ENCODE peak calls at places on chromosomes 5 and 9, in four cellular contexts. One of them, this sample, is unnamed.

GRCh38 chr5:105931782-105932489 is 1738.8 kb downstream of the EFNA5 start:
- DNase-seq in endothelial cell of umbilical vein: no peak
- DNase-seq in PC-9: no peak
- DNase-seq in hepatocyte: no peak
- DNase-seq in this sample: peak; percentile 77

GRCh38 chr5:178356459-178356872 is 123.9 kb upstream of the PHYKPL start:
- DNase-seq in endothelial cell of umbilical vein: no peak
- DNase-seq in PC-9: no peak
- DNase-seq in hepatocyte: no peak
- DNase-seq in this sample: no peak

GRCh38 chr9:131585375-131585774 is 40.1 kb downstream of the PRRT1B start:
- DNase-seq in endothelial cell of umbilical vein: no peak
- DNase-seq in PC-9: no peak
- DNase-seq in hepatocyte: no peak
- DNase-seq in this sample: no peak

GRCh38 chr9:76912631-76913275 is 6.8 kb upstream of the PRUNE2 start:
- DNase-seq in endothelial cell of umbilical vein: no peak
- DNase-seq in PC-9: no peak
- DNase-seq in hepatocyte: no peak
- DNase-seq in this sample: no peak

GRCh38 chr5:138936968-138937345 is 61.8 kb upstream of the LRRTM2 start:
- DNase-seq in endothelial cell of umbilical vein: no peak
- DNase-seq in PC-9: no peak
- DNase-seq in hepatocyte: no peak
- DNase-seq in this sample: no peak

GRCh38 chr5:79236970-79237734 is 1.2 kb downstream of the JMY start:
- DNase-seq in endothelial cell of umbilical vein: peak; percentile 41
- DNase-seq in PC-9: peak; percentile 35
- DNase-seq in hepatocyte: peak; percentile 61
- DNase-seq in this sample: peak; percentile 60

GRCh38 chr5:178507151-178507932 is 82.9 kb downstream of the COL23A1 start:
- DNase-seq in endothelial cell of umbilical vein: no peak
- DNase-seq in PC-9: no peak
- DNase-seq in hepatocyte: no peak
- DNase-seq in this sample: no peak

GRCh38 chr5:56310711-56311204 is 77.6 kb upstream of the ANKRD55 start:
- DNase-seq in endothelial cell of umbilical vein: no peak
- DNase-seq in PC-9: no peak
- DNase-seq in hepatocyte: no peak
- DNase-seq in this sample: peak; percentile 39

GRCh38 chr9:37908698-37909186 is 4.8 kb upstream of the SLC25A51 start:
- DNase-seq in endothelial cell of umbilical vein: no peak
- DNase-seq in PC-9: no peak
- DNase-seq in hepatocyte: peak; percentile 49
- DNase-seq in this sample: peak; percentile 30

GRCh38 chr5:96004754-96005153 is 43.1 kb upstream of the ELL2 start:
- DNase-seq in endothelial cell of umbilical vein: no peak
- DNase-seq in PC-9: no peak
- DNase-seq in hepatocyte: no peak
- DNase-seq in this sample: peak; percentile 20

GRCh38 chr9:124180557-124180956 is 77.2 kb upstream of the NEK6 start:
- DNase-seq in endothelial cell of umbilical vein: peak; percentile 22
- DNase-seq in PC-9: no peak
- DNase-seq in hepatocyte: peak; percentile 64
- DNase-seq in this sample: peak; percentile 73

GRCh38 chr5:82765765-82766164 is 311.4 kb downstream of the TMEM167A start:
- DNase-seq in endothelial cell of umbilical vein: no peak
- DNase-seq in PC-9: no peak
- DNase-seq in hepatocyte: no peak
- DNase-seq in this sample: no peak

GRCh38 chr5:145465487-145466263 is 369.5 kb downstream of the PRELID2 start:
- DNase-seq in endothelial cell of umbilical vein: no peak
- DNase-seq in PC-9: no peak
- DNase-seq in hepatocyte: peak; percentile 13
- DNase-seq in this sample: no peak

GRCh38 chr5:172095368-172095960 is 89.0 kb upstream of the FBXW11 start:
- DNase-seq in endothelial cell of umbilical vein: no peak
- DNase-seq in PC-9: no peak
- DNase-seq in hepatocyte: no peak
- DNase-seq in this sample: no peak

GRCh38 chr9:79120533-79121315 is 451.0 kb upstream of the TLE4 start:
- DNase-seq in endothelial cell of umbilical vein: no peak
- DNase-seq in PC-9: no peak
- DNase-seq in hepatocyte: peak; percentile 28
- DNase-seq in this sample: no peak

GRCh38 chr5:81302596-81302995 is 1.2 kb downstream of the ZCCHC9 start:
- DNase-seq in endothelial cell of umbilical vein: no peak
- DNase-seq in PC-9: no peak
- DNase-seq in hepatocyte: no peak
- DNase-seq in this sample: peak; percentile 40

GRCh38 chr9:87122947-87123685 is 175.8 kb upstream of the GAS1 start:
- DNase-seq in endothelial cell of umbilical vein: peak; percentile 21
- DNase-seq in PC-9: no peak
- DNase-seq in hepatocyte: peak; percentile 15
- DNase-seq in this sample: peak; percentile 76

GRCh38 chr9:115104908-115105307 is 13.0 kb downstream of the TNC start:
- DNase-seq in endothelial cell of umbilical vein: no peak
- DNase-seq in PC-9: no peak
- DNase-seq in hepatocyte: no peak
- DNase-seq in this sample: peak; percentile 92

GRCh38 chr9:31590091-31590490 is 794.4 kb upstream of the ACO1 start:
- DNase-seq in endothelial cell of umbilical vein: no peak
- DNase-seq in PC-9: no peak
- DNase-seq in hepatocyte: no peak
- DNase-seq in this sample: peak; percentile 2

GRCh38 chr9:116152941-116153764 is 438 bp upstream of the PAPPA start:
- DNase-seq in endothelial cell of umbilical vein: no peak
- DNase-seq in PC-9: peak; percentile 30
- DNase-seq in hepatocyte: no peak
- DNase-seq in this sample: peak; percentile 63

GRCh38 chr9:113542016-113542415 is 78.5 kb downstream of the RGS3 start:
- DNase-seq in endothelial cell of umbilical vein: no peak
- DNase-seq in PC-9: no peak
- DNase-seq in hepatocyte: no peak
- DNase-seq in this sample: no peak

GRCh38 chr5:54616031-54616430 is 98.5 kb downstream of the SNX18 start:
- DNase-seq in endothelial cell of umbilical vein: no peak
- DNase-seq in PC-9: no peak
- DNase-seq in hepatocyte: peak; percentile 38
- DNase-seq in this sample: peak; percentile 88

GRCh38 chr5:24535646-24536045 is 109.1 kb downstream of the CDH10 start:
- DNase-seq in endothelial cell of umbilical vein: no peak
- DNase-seq in PC-9: no peak
- DNase-seq in hepatocyte: no peak
- DNase-seq in this sample: no peak

GRCh38 chr5:179795049-179795862 is 1.5 kb downstream of the LTC4S start:
- DNase-seq in endothelial cell of umbilical vein: no peak
- DNase-seq in PC-9: peak; percentile 71
- DNase-seq in hepatocyte: peak; percentile 63
- DNase-seq in this sample: no peak

GRCh38 chr9:99253772-99254431 is 31.8 kb downstream of the SEC61B start:
- DNase-seq in endothelial cell of umbilical vein: no peak
- DNase-seq in PC-9: no peak
- DNase-seq in hepatocyte: no peak
- DNase-seq in this sample: peak; percentile 18

GRCh38 chr5:177300236-177300880 is 3.2 kb downstream of the RAB24 start:
- DNase-seq in endothelial cell of umbilical vein: peak; percentile 93
- DNase-seq in PC-9: no peak
- DNase-seq in hepatocyte: peak; percentile 77
- DNase-seq in this sample: peak; percentile 75

GRCh38 chr5:132086277-132086794 is 12.7 kb downstream of the CSF2 start:
- DNase-seq in endothelial cell of umbilical vein: peak; percentile 99
- DNase-seq in PC-9: peak; percentile 60
- DNase-seq in hepatocyte: peak; percentile 63
- DNase-seq in this sample: peak; percentile 90

GRCh38 chr5:81313278-81313677 is 11.9 kb downstream of the ZCCHC9 start:
- DNase-seq in endothelial cell of umbilical vein: no peak
- DNase-seq in PC-9: no peak
- DNase-seq in hepatocyte: no peak
- DNase-seq in this sample: no peak

GRCh38 chr9:95025213-95026170 is 292.0 kb downstream of the FANCC start:
- DNase-seq in endothelial cell of umbilical vein: peak; percentile 89
- DNase-seq in PC-9: peak; percentile 37
- DNase-seq in hepatocyte: peak; percentile 87
- DNase-seq in this sample: peak; percentile 94

GRCh38 chr5:143051244-143052058 is 281.3 kb downstream of the ARHGAP26 start:
- DNase-seq in endothelial cell of umbilical vein: no peak
- DNase-seq in PC-9: peak; percentile 3
- DNase-seq in hepatocyte: peak; percentile 65
- DNase-seq in this sample: peak; percentile 91

GRCh38 chr9:112858005-112858404 is 32.7 kb downstream of the SLC46A2 start:
- DNase-seq in endothelial cell of umbilical vein: no peak
- DNase-seq in PC-9: no peak
- DNase-seq in hepatocyte: no peak
- DNase-seq in this sample: no peak

DNA sequence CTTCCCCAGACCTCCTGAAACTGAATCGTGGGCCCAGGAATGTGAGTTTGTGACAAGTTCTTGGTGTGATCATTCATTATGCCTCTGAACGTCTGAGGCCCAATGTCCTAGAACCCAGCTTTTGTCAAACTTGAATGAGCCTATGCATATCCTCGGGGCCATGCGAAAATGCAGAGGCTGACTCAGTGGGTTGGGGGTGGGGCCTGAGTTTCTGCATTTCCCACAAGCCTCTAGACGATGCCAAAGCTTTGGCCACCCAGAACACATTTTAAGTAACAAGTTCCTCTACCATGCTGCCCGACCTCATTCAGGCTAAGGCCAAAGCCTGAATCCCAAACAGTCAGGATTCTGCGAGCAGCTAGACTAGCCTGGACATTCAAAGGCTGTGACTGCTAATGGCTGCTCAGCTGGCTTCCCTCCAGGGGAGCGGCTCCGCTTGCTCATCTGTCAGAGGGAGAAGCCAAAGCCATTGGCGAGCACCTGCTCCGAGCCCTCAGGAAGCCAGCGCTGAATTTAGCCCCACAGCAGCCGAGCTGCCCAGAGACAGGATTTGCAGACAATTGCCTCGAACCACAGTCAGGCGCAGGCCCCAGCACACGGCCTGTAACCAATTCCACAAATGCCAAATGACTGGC is 177.6 kb downstream of the ZDHHC21 start:
- DNase-seq in endothelial cell of umbilical vein: no peak
- DNase-seq in PC-9: no peak
- DNase-seq in hepatocyte: no peak
- DNase-seq in this sample: peak; percentile 48
- TF ChIP-seq EZH2 in endothelial cell of umbilical vein: no peak
- TF ChIP-seq EZH2 in PC-9: no peak
- TF ChIP-seq EZH2 in hepatocyte: no peak
- TF ChIP-seq EZH2 in this sample: no peak

GRCh38 chr9:122875523-122875922 is 29.6 kb downstream of the RC3H2 start:
- DNase-seq in endothelial cell of umbilical vein: no peak
- DNase-seq in PC-9: no peak
- DNase-seq in hepatocyte: no peak
- DNase-seq in this sample: no peak
- H2AFZ ChIP-seq in endothelial cell of umbilical vein: no peak overlapping the region
- H2AFZ ChIP-seq in PC-9: no peak overlapping the region
- H2AFZ ChIP-seq in hepatocyte: no peak overlapping the region
- H2AFZ ChIP-seq in this sample: no peak overlapping the region

GRCh38 chr5:159052282-159053011 is 47.3 kb downstream of the EBF1 start:
- DNase-seq in endothelial cell of umbilical vein: no peak
- DNase-seq in PC-9: no peak
- DNase-seq in hepatocyte: no peak
- DNase-seq in this sample: no peak

GRCh38 chr5:159053216-159053615 is 46.5 kb downstream of the EBF1 start:
- DNase-seq in endothelial cell of umbilical vein: no peak
- DNase-seq in PC-9: no peak
- DNase-seq in hepatocyte: no peak
- DNase-seq in this sample: no peak

GRCh38 chr5:159049844-159050318 is 49.8 kb downstream of the EBF1 start:
- DNase-seq in endothelial cell of umbilical vein: peak; percentile 33
- DNase-seq in PC-9: no peak
- DNase-seq in hepatocyte: peak; percentile 38
- DNase-seq in this sample: no peak

GRCh38 chr5:159050408-159051091 is 49.2 kb downstream of the EBF1 start:
- DNase-seq in endothelial cell of umbilical vein: no peak
- DNase-seq in PC-9: no peak
- DNase-seq in hepatocyte: no peak
- DNase-seq in this sample: no peak

DNA sequence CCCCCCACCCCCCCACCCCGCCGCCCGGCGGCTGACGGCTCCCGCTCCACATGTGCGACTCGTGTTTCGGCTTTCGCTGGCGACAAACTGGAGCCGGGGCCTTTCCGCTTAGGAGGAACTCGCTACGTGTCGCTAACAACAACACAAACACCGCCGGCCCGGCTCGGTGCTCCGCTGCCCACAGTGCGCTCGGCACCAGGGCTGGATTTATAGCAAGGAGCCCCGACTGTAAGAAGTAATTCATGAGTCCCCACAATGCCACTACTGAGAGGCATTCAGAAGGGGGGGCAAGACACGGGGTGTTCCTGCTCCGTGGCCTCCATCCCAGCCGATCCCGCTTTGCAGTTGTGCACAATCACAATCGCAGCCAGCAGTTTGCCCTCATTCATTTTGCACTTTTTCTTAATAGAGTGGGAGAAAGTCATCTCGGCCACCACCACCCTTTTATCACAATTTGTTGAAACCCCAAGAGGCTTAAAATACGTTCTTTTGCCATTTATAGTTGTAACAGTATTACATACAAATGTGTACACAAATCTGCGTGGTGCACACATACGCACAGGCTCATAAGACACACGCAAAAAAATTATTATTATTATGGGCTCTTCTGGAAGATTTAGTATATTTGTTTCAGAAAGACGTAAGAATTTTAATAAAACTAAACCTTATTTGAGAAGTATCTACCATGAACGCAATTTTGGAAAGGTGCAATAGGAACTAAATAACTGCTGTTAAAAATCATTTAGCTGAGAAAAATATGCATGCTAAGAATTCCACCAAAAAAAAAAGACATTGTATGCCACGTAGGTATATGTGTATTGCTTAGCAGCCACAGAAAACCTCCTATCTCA is 48.1 kb downstream of the EBF1 start:
- DNase-seq in endothelial cell of umbilical vein: peak; percentile 5
- DNase-seq in PC-9: no peak
- DNase-seq in hepatocyte: peak; percentile 60
- DNase-seq in this sample: no peak
- TF ChIP-seq EZH2 in endothelial cell of umbilical vein: no peak
- TF ChIP-seq EZH2 in PC-9: no peak
- TF ChIP-seq EZH2 in hepatocyte: peak; percentile 83
- TF ChIP-seq EZH2 in this sample: no peak

DNA sequence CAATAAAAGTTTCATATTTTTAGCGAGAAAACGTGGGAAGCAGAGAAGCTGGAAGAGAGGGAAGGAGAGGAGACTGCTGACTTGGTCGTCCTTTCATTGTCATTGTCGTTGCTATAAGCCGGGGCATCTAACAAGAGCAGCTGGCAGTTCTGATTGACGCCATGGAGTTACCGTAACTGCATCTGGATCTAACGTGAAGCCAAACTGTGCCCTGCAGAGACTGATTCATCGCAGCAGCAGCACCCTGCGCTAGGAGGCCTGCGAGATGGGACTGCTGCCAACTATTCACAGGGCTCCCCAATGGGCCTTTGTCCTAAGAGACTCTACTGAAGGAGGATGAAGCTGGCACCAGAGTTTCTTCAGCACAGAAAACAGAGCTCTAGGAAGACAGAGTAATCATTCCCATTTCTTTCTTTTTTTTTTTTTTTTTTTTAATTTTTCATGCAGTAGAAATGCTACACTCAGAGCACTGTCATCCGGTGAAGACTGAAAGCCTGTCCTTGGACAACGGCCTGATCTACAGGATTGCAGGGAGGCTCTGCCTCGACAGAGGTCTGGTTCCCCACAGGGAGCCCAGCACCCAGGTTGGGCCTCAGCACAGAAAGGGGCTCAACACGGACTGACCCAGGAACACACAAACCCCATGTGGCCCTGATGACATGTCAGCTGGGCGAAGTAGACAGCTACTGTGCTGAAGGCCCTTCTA is 47.8 kb downstream of the RETREG1 start:
- DNase-seq in endothelial cell of umbilical vein: no peak
- DNase-seq in PC-9: peak; percentile 69
- DNase-seq in hepatocyte: no peak
- DNase-seq in this sample: peak; percentile 17
- H2AFZ ChIP-seq in endothelial cell of umbilical vein: no peak overlapping the region
- H2AFZ ChIP-seq in PC-9: no peak overlapping the region
- H2AFZ ChIP-seq in hepatocyte: no peak overlapping the region
- H2AFZ ChIP-seq in this sample: no peak overlapping the region

This sample was measured in fibroblast of lung.